ENCODE peak calls at places on chromosomes 11 and 22, in ten cellular contexts. C, Q, H, A, P, I, M, E, B and R are unnamed samples.

GRCh38 chr11:121341609-121342008 is 49.0 kb downstream of the SC5D start:
- DNase-seq in B (no peak), M (no peak), I (no peak), Q (no peak), P (no peak), E (no peak), H (no peak), A (no peak), C (no peak), R (no peak)

GRCh38 chr11:59954219-59954847 is 9.5 kb upstream of the OOSP4A start:
- DNase-seq in Q (no peak), P (no peak), C (no peak), H (no peak), A (no peak), I (no peak), M (no peak), E (no peak), B (no peak), R (no peak)

GRCh38 chr22:40024201-40025061 is 29.7 kb downstream of the FAM83F start:
- DNase-seq in I (peak; percentile 55), M (peak; percentile 75), H (peak; percentile 47), Q (peak; percentile 67), B (peak; percentile 85), C (peak; percentile 82), P (peak; percentile 75), A (peak; percentile 67), E (peak; percentile 86), R (no peak)

GRCh38 chr11:33310720-33311500 is 53.7 kb downstream of the HIPK3 start:
- DNase-seq in P (no peak), E (no peak), B (no peak), C (no peak), A (no peak), M (no peak), I (no peak), H (peak; percentile 82), Q (no peak), R (peak; percentile 4)

GRCh38 chr11:88179141-88179540 is 3.9 kb upstream of the RAB38 start:
- DNase-seq in A (no peak), Q (peak; percentile 94), I (peak; percentile 33), M (no peak), E (no peak), H (peak; percentile 84), C (no peak), P (no peak), B (no peak), R (peak; percentile 81)

GRCh38 chr22:36565686-36566085 is 36.7 kb upstream of the EIF3D start:
- DNase-seq in E (no peak), Q (peak; percentile 57), A (no peak), B (no peak), P (no peak), C (no peak), I (no peak), H (no peak), M (no peak), R (no peak)

GRCh38 chr11:35794850-35795249 is 132.3 kb downstream of the TRIM44 start:
- DNase-seq in A (no peak), C (no peak), E (no peak), Q (peak; percentile 77), H (peak; percentile 65), B (no peak), I (peak; percentile 45), P (no peak), M (no peak), R (peak; percentile 58)

GRCh38 chr11:113615773-113616172 is 90.3 kb downstream of the TMPRSS5 start:
- DNase-seq in Q (no peak), M (no peak), B (no peak), C (no peak), I (peak; percentile 51), A (no peak), P (no peak), E (no peak), H (peak; percentile 24), R (peak; percentile 35)

GRCh38 chr22:31160328-31160978 is 471 bp downstream of the RNF185 start:
- DNase-seq in A (no peak), Q (no peak), B (no peak), C (no peak), E (no peak), I (peak; percentile 17), P (no peak), H (peak; percentile 7), M (no peak), R (no peak)

GRCh38 chr22:31161386-31161785 is 1.4 kb downstream of the RNF185 start:
- DNase-seq in C (no peak), A (no peak), I (no peak), B (no peak), E (no peak), H (no peak), P (no peak), M (no peak), Q (no peak), R (no peak)

DNA sequence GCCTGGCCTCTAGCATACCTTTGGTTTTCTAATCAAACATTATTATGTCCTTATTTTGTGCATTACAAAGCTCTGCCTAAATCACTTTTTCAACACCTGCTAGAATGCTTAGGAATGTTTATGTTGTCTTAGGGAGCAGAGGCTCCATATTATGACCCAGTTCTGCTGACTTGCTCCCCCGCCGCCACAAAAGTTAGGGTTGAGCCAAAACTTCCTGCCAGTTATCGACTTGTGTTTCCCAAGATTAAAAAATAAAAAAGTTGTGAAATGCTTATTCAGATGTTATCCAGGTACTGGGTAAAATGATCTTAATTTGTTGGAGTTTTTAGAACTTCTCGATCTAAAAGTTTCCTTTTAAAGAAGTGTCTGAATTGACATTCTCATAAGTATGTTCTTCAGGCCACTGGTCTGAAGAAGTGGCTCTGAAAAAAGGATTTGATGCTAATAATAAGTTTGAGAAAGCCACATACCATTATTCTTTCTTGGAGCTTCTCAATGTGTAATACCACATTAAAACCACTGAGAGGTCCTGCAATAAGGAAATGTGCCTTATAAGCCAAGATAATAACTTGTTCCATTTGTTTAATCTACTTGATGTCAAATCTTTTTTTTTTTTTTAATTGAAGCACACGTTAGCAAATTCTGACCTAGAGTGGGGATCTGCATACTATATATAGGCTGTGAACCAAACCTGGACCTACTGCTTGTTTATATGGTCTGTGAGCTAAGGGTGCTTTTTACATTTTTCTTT is 2.2 kb downstream of the RNF185 start:
- DNase-seq in E (no peak), C (no peak), P (no peak), M (no peak), B (no peak), H (no peak), Q (no peak), I (peak; percentile 56), A (no peak), R (no peak)
- H3K4me3 ChIP-seq in E (no peak overlapping the region), C (no peak overlapping the region), P (no peak overlapping the region), M (no peak overlapping the region), B (no peak overlapping the region), H (no peak overlapping the region), Q (no peak overlapping the region), I (peak overlapping the region; percentile 1), A (no peak overlapping the region), R (no peak overlapping the region)

DNA sequence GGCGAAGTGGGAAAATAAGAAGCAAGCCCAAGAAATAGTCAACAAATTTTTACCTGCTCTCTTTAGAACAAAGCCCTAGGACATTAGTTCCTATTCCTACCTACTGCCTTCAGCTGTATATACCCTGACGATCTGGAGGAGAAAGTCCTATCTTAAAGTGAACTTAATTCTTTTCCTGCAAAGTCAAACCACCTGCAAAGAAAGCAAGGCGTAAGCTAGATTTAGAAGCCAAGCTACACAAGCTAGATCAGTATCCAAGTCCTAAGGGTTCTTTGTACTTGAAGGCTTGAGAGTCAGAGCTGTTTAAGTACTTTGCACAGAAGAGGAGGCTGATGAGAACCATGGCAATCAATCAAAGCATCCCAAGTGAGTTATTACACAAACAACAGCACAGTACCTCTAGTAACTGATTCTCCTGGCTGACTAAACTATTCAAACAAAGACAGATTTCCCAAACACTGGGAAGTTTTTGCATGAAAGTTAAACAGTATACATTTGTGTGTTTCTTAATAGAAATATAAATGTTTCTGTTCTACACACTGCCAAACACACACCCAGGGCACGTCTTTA is 1.9 kb downstream of the CDON start:
- DNase-seq in M (no peak), E (no peak), P (no peak), Q (peak; percentile 60), B (no peak), I (no peak), A (no peak), C (no peak), H (no peak), R (no peak)
- H3K4me3 ChIP-seq in M (no peak overlapping the region), E (no peak overlapping the region), P (no peak overlapping the region), Q (no peak overlapping the region), B (peak overlapping the region; percentile 26), I (no peak overlapping the region), A (no peak overlapping the region), C (no peak overlapping the region), H (no peak overlapping the region), R (no peak overlapping the region)

DNA sequence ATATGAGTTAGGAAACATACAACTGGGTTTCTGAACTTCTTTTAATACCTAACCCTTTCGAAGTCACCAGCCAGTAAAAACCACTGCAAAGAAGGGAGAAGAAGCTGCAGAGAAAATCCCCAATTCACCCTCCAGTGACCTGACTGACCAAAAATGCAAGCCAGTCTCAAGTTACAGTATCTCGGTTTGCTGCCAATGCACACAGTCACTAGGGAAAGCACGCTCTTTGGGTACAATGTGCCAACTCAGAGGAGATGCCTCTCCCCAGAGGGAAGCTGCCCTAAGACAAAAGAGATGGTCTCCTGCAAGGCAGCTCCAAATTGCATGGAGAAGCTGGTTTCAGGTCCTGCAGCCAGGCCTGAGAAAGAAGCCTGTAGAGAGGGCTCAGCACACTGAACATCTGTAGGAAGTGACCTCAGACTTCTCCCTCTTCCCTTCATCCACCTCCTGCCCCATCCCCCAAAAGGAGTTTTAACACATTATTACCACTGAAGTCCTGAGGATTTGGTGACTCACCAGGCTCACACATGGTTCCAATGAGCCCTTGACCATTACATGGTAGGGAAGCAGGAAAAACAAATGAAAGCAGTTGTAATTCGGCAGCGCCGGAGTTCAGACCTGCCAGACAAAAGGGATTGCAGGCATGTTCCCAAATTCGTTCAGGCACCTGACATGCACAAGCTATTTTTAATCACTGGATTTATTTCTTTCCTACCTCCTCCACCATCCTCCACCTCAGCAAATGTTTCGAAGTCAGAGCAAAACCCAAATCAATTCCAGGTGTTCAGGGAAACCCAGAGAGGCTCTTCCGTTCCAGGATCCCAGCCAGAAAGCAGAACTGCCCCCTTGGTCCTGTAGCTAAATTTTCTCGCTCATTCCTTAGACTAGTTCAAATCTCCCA is 90.1 kb downstream of the ETS1 start:
- DNase-seq in M (peak; percentile 47), C (no peak), I (peak; percentile 99), Q (peak; percentile 97), E (no peak), B (peak; percentile 57), H (peak; percentile 99), P (no peak), A (no peak), R (peak; percentile 93)
- H3K4me3 ChIP-seq in M (peak overlapping the region; percentile 12), C (peak overlapping the region; percentile 20), I (peak overlapping the region; percentile 37), Q (peak overlapping the region; percentile 62), E (no peak overlapping the region), B (peak overlapping the region; percentile 24), H (peak overlapping the region; percentile 14), P (no peak overlapping the region), A (no peak overlapping the region), R (peak overlapping the region; percentile 32)

GRCh38 chr11:57476883-57477506 is 16.7 kb downstream of the RTN4RL2 start:
- DNase-seq in A (no peak), P (peak; percentile 38), C (peak; percentile 59), M (peak; percentile 75), H (no peak), B (no peak), Q (peak; percentile 66), E (no peak), I (no peak), R (no peak)

GRCh38 chr11:57476223-57476882 is 16.0 kb downstream of the RTN4RL2 start:
- DNase-seq in P (no peak), A (no peak), M (no peak), B (peak; percentile 79), H (no peak), Q (peak; percentile 43), I (no peak), E (no peak), C (peak; percentile 71), R (no peak)

GRCh38 chr11:57474751-57475115 is 14.4 kb downstream of the RTN4RL2 start:
- DNase-seq in A (no peak), B (peak; percentile 30), H (no peak), I (no peak), M (no peak), P (no peak), Q (no peak), E (no peak), C (no peak), R (no peak)

GRCh38 chr11:57475191-57475590 is 14.9 kb downstream of the RTN4RL2 start:
- DNase-seq in M (no peak), H (no peak), E (no peak), I (no peak), A (no peak), P (no peak), Q (peak; percentile 29), C (no peak), B (no peak), R (no peak)

DNA sequence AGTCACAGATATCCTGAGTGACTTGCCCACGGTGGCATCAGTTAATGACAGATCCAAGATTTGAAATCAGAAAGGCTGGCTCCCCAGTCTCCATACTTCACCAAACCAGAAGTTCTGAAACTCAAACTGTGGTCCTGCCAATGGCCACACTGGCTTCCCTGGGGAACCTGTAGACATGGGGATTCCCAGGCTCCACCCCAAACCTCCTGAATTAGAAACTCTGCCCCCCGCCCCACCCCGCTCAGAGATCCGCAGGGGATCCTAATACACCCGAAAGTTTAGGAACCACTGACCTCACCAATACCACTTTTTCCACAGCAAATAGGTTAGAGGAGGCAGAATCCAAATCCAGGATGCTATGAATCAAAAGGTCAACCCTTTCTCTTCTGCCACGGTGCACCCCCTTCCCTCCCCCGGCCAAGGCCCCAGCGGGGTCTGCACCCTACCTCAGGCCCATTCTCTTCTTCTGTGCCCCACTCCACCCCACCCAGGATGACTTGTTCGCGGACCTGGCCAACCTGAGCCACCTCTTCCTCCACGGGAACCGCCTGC is 15.4 kb downstream of the RTN4RL2 start:
- DNase-seq in C (no peak), Q (no peak), H (no peak), P (no peak), B (no peak), E (no peak), I (no peak), A (no peak), M (no peak), R (no peak)
- H3K4me3 ChIP-seq in C (peak overlapping the region; percentile 60), Q (peak overlapping the region; percentile 61), H (no peak overlapping the region), P (peak overlapping the region; percentile 30), B (peak overlapping the region; percentile 29), E (peak overlapping the region; percentile 0), I (no peak overlapping the region), A (peak overlapping the region; percentile 60), M (no peak overlapping the region), R (peak overlapping the region; percentile 28)